ENCODE peak calls at places on chromosome 14, in nine cellular contexts. One of them, this sample, is unnamed.
A peak's percentile ranks its signal among the peaks of the same experiment; 100 is the strongest.

GRCh38 chr14:23561873-23562821 is 5.4 kb downstream of the AP1G2 start:
- DNase-seq in AG04450: no peak
- DNase-seq in BJ: no peak
- DNase-seq in GM06990: no peak
- DNase-seq in epithelial cell of esophagus: peak; percentile 44
- DNase-seq in ovary: no peak
- DNase-seq in suprapubic skin: no peak
- DNase-seq in IMR-90: no peak
- DNase-seq in fibroblast of lung: peak; percentile 54
- DNase-seq in this sample: no peak

GRCh38 chr14:105526781-105527380 is 498 bp downstream of the TMEM121 start:
- DNase-seq in fibroblast of lung: no peak
- DNase-seq in suprapubic skin: no peak
- DNase-seq in GM06990: no peak
- DNase-seq in AG04450: no peak
- DNase-seq in epithelial cell of esophagus: no peak
- DNase-seq in BJ: no peak
- DNase-seq in ovary: peak; percentile 48
- DNase-seq in IMR-90: no peak
- DNase-seq in this sample: no peak

GRCh38 chr14:28754209-28754985 is 12.2 kb upstream of the FOXG1 start:
- DNase-seq in BJ: no peak
- DNase-seq in AG04450: no peak
- DNase-seq in fibroblast of lung: peak; percentile 29
- DNase-seq in epithelial cell of esophagus: peak; percentile 60
- DNase-seq in ovary: no peak
- DNase-seq in GM06990: no peak
- DNase-seq in IMR-90: peak; percentile 48
- DNase-seq in suprapubic skin: no peak
- DNase-seq in this sample: peak; percentile 37

GRCh38 chr14:59268011-59268410 is 79.5 kb downstream of the DAAM1 start:
- DNase-seq in epithelial cell of esophagus: peak; percentile 82
- DNase-seq in GM06990: no peak
- DNase-seq in ovary: no peak
- DNase-seq in AG04450: no peak
- DNase-seq in IMR-90: no peak
- DNase-seq in suprapubic skin: no peak
- DNase-seq in BJ: no peak
- DNase-seq in fibroblast of lung: peak; percentile 62
- DNase-seq in this sample: no peak

GRCh38 chr14:55077155-55077554 is 25.7 kb downstream of the MAPK1IP1L start:
- DNase-seq in suprapubic skin: no peak
- DNase-seq in fibroblast of lung: peak; percentile 15
- DNase-seq in BJ: no peak
- DNase-seq in AG04450: no peak
- DNase-seq in IMR-90: no peak
- DNase-seq in ovary: no peak
- DNase-seq in epithelial cell of esophagus: peak; percentile 88
- DNase-seq in GM06990: no peak
- DNase-seq in this sample: no peak

GRCh38 chr14:41749425-41749824 is 142.7 kb downstream of the LRFN5 start:
- DNase-seq in fibroblast of lung: peak; percentile 1
- DNase-seq in ovary: no peak
- DNase-seq in IMR-90: no peak
- DNase-seq in suprapubic skin: no peak
- DNase-seq in AG04450: no peak
- DNase-seq in GM06990: no peak
- DNase-seq in epithelial cell of esophagus: no peak
- DNase-seq in BJ: no peak
- DNase-seq in this sample: no peak

GRCh38 chr14:35337557-35338255 is 45.5 kb downstream of the PSMA6 start:
- DNase-seq in suprapubic skin: no peak
- DNase-seq in ovary: no peak
- DNase-seq in epithelial cell of esophagus: peak; percentile 68
- DNase-seq in BJ: no peak
- DNase-seq in IMR-90: no peak
- DNase-seq in fibroblast of lung: no peak
- DNase-seq in AG04450: no peak
- DNase-seq in GM06990: no peak
- DNase-seq in this sample: no peak

GRCh38 chr14:74611672-74612345 is at the start of gene LTBP2:
- DNase-seq in IMR-90: peak; percentile 31
- DNase-seq in epithelial cell of esophagus: peak; percentile 27
- DNase-seq in GM06990: no peak
- DNase-seq in BJ: no peak
- DNase-seq in fibroblast of lung: peak; percentile 55
- DNase-seq in suprapubic skin: no peak
- DNase-seq in ovary: peak; percentile 49
- DNase-seq in AG04450: no peak
- DNase-seq in this sample: no peak

GRCh38 chr14:77059276-77059934 is 30.9 kb upstream of the IRF2BPL start:
- DNase-seq in ovary: no peak
- DNase-seq in epithelial cell of esophagus: peak; percentile 79
- DNase-seq in suprapubic skin: peak; percentile 88
- DNase-seq in AG04450: no peak
- DNase-seq in fibroblast of lung: peak; percentile 97
- DNase-seq in BJ: peak; percentile 67
- DNase-seq in IMR-90: peak; percentile 91
- DNase-seq in GM06990: no peak
- DNase-seq in this sample: peak; percentile 95

GRCh38 chr14:73829526-73830431 is 21.9 kb upstream of the PTGR2 start:
- DNase-seq in ovary: no peak
- DNase-seq in AG04450: peak; percentile 23
- DNase-seq in GM06990: peak; percentile 52
- DNase-seq in IMR-90: peak; percentile 76
- DNase-seq in fibroblast of lung: peak; percentile 93
- DNase-seq in suprapubic skin: no peak
- DNase-seq in BJ: no peak
- DNase-seq in epithelial cell of esophagus: peak; percentile 82
- DNase-seq in this sample: no peak

GRCh38 chr14:77914073-77914721 is 114.3 kb downstream of the ADCK1 start:
- DNase-seq in ovary: no peak
- DNase-seq in AG04450: no peak
- DNase-seq in epithelial cell of esophagus: no peak
- DNase-seq in IMR-90: no peak
- DNase-seq in GM06990: no peak
- DNase-seq in suprapubic skin: no peak
- DNase-seq in BJ: no peak
- DNase-seq in fibroblast of lung: no peak
- DNase-seq in this sample: no peak

GRCh38 chr14:92688434-92689375 is 59.7 kb downstream of the LGMN start:
- DNase-seq in epithelial cell of esophagus: no peak
- DNase-seq in IMR-90: no peak
- DNase-seq in ovary: no peak
- DNase-seq in suprapubic skin: no peak
- DNase-seq in AG04450: no peak
- DNase-seq in fibroblast of lung: no peak
- DNase-seq in GM06990: no peak
- DNase-seq in BJ: no peak
- DNase-seq in this sample: no peak

GRCh38 chr14:74792249-74793039 is 29.3 kb downstream of the YLPM1 start:
- DNase-seq in AG04450: no peak
- DNase-seq in fibroblast of lung: peak; percentile 31
- DNase-seq in epithelial cell of esophagus: no peak
- DNase-seq in suprapubic skin: no peak
- DNase-seq in GM06990: no peak
- DNase-seq in ovary: no peak
- DNase-seq in IMR-90: peak; percentile 15
- DNase-seq in BJ: no peak
- DNase-seq in this sample: no peak

GRCh38 chr14:22266141-22266442 is 322.9 kb downstream of the DAD1 start:
- DNase-seq in GM06990: no peak
- DNase-seq in suprapubic skin: no peak
- DNase-seq in ovary: no peak
- DNase-seq in fibroblast of lung: peak; percentile 26
- DNase-seq in AG04450: no peak
- DNase-seq in IMR-90: peak; percentile 18
- DNase-seq in BJ: no peak
- DNase-seq in epithelial cell of esophagus: peak; percentile 77
- DNase-seq in this sample: no peak

GRCh38 chr14:69259531-69260245 is at the start of gene GALNT16:
- DNase-seq in epithelial cell of esophagus: peak; percentile 22
- DNase-seq in IMR-90: peak; percentile 12
- DNase-seq in ovary: no peak
- DNase-seq in GM06990: peak; percentile 29
- DNase-seq in fibroblast of lung: peak; percentile 42
- DNase-seq in BJ: no peak
- DNase-seq in AG04450: no peak
- DNase-seq in suprapubic skin: no peak
- DNase-seq in this sample: no peak

DNA sequence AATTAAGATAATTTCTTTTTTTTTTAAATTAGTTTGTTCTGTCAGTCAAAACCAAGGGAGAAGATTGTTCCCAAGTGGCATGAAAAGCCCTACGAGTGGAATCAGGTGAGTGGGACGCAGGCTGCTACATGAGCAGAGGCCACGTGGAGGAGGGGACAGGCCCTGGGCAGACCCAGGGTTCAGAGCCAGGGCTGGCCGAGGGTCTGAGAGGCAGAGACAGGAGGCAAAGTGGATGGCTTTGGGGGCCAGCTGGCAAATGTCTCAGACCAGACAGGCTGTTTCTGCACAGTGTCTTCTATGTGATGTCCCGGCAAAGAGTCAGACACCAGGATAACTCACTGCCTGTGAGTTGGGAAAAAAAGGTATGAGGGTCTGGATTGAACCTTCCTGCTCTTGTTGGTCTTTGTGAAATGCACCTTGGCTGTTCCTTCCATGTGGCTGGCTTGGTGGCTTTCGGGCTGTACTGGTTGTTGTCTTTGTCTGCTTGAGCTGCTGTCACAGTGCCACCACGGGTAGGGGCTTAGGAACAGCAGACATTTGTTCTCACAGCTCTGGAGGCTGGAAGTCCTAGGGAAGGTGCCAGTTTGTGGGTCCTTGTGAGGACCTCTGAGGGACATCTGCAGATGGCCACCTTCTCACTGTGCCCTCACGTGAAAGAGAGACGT is 35.8 kb upstream of the ASPG start:
- DNase-seq in BJ: no peak
- DNase-seq in suprapubic skin: no peak
- DNase-seq in epithelial cell of esophagus: no peak
- DNase-seq in fibroblast of lung: no peak
- DNase-seq in ovary: no peak
- DNase-seq in AG04450: no peak
- DNase-seq in IMR-90: no peak
- DNase-seq in GM06990: no peak
- DNase-seq in this sample: no peak
- H3K4me3 ChIP-seq in BJ: no peak overlapping the region
- H3K4me3 ChIP-seq in suprapubic skin: no peak overlapping the region
- H3K4me3 ChIP-seq in epithelial cell of esophagus: no peak overlapping the region
- H3K4me3 ChIP-seq in fibroblast of lung: no peak overlapping the region
- H3K4me3 ChIP-seq in ovary: no peak overlapping the region
- H3K4me3 ChIP-seq in AG04450: no peak overlapping the region
- H3K4me3 ChIP-seq in IMR-90: no peak overlapping the region
- H3K4me3 ChIP-seq in GM06990: no peak overlapping the region
- H3K4me3 ChIP-seq in this sample: no peak overlapping the region

GRCh38 chr14:99899578-99900178 is 106.5 kb downstream of the EML1 start:
- DNase-seq in BJ: no peak
- DNase-seq in fibroblast of lung: peak; percentile 13
- DNase-seq in suprapubic skin: no peak
- DNase-seq in epithelial cell of esophagus: peak; percentile 32
- DNase-seq in GM06990: no peak
- DNase-seq in AG04450: no peak
- DNase-seq in IMR-90: peak; percentile 47
- DNase-seq in ovary: no peak
- DNase-seq in this sample: no peak
- TF ChIP-seq CTCF in BJ: peak; percentile 49
- TF ChIP-seq CTCF in fibroblast of lung: peak; percentile 53
- TF ChIP-seq CTCF in suprapubic skin: peak; percentile 57
- TF ChIP-seq CTCF in epithelial cell of esophagus: peak; percentile 31
- TF ChIP-seq CTCF in GM06990: peak; percentile 48
- TF ChIP-seq CTCF in AG04450: peak; percentile 59
- TF ChIP-seq CTCF in IMR-90: peak; percentile 56
- TF ChIP-seq CTCF in ovary: no peak
- TF ChIP-seq CTCF in this sample: peak; percentile 40

GRCh38 chr14:70652871-70653270 is 11.2 kb downstream of the TTC9 start:
- DNase-seq in epithelial cell of esophagus: no peak
- DNase-seq in BJ: no peak
- DNase-seq in suprapubic skin: no peak
- DNase-seq in fibroblast of lung: no peak
- DNase-seq in GM06990: no peak
- DNase-seq in IMR-90: no peak
- DNase-seq in ovary: no peak
- DNase-seq in AG04450: no peak
- DNase-seq in this sample: peak; percentile 44

GRCh38 chr14:70653662-70654061 is 11.9 kb downstream of the TTC9 start:
- DNase-seq in epithelial cell of esophagus: no peak
- DNase-seq in ovary: no peak
- DNase-seq in AG04450: no peak
- DNase-seq in IMR-90: no peak
- DNase-seq in fibroblast of lung: no peak
- DNase-seq in BJ: no peak
- DNase-seq in suprapubic skin: no peak
- DNase-seq in GM06990: no peak
- DNase-seq in this sample: no peak

GRCh38 chr14:70654609-70655008 is 12.9 kb downstream of the TTC9 start:
- DNase-seq in ovary: no peak
- DNase-seq in fibroblast of lung: peak; percentile 20
- DNase-seq in IMR-90: no peak
- DNase-seq in GM06990: peak; percentile 64
- DNase-seq in AG04450: no peak
- DNase-seq in BJ: no peak
- DNase-seq in epithelial cell of esophagus: no peak
- DNase-seq in suprapubic skin: no peak
- DNase-seq in this sample: no peak

GRCh38 chr14:70658899-70659298 is 17.2 kb downstream of the TTC9 start:
- DNase-seq in GM06990: no peak
- DNase-seq in BJ: no peak
- DNase-seq in AG04450: no peak
- DNase-seq in IMR-90: no peak
- DNase-seq in ovary: no peak
- DNase-seq in epithelial cell of esophagus: no peak
- DNase-seq in suprapubic skin: no peak
- DNase-seq in fibroblast of lung: no peak
- DNase-seq in this sample: no peak

GRCh38 chr14:70655110-70655826 is 13.6 kb downstream of the TTC9 start:
- DNase-seq in AG04450: no peak
- DNase-seq in ovary: no peak
- DNase-seq in epithelial cell of esophagus: no peak
- DNase-seq in GM06990: peak; percentile 81
- DNase-seq in suprapubic skin: no peak
- DNase-seq in IMR-90: no peak
- DNase-seq in fibroblast of lung: no peak
- DNase-seq in BJ: no peak
- DNase-seq in this sample: no peak
- H3K4me3 ChIP-seq in AG04450: no peak overlapping the region
- H3K4me3 ChIP-seq in ovary: no peak overlapping the region
- H3K4me3 ChIP-seq in epithelial cell of esophagus: no peak overlapping the region
- H3K4me3 ChIP-seq in GM06990: peak overlapping the region; percentile 44
- H3K4me3 ChIP-seq in suprapubic skin: no peak overlapping the region
- H3K4me3 ChIP-seq in IMR-90: no peak overlapping the region
- H3K4me3 ChIP-seq in fibroblast of lung: no peak overlapping the region
- H3K4me3 ChIP-seq in BJ: no peak overlapping the region
- H3K4me3 ChIP-seq in this sample: no peak overlapping the region

GRCh38 chr14:56412453-56413434 is 166.9 kb upstream of the TMEM260 start:
- DNase-seq in suprapubic skin: no peak
- DNase-seq in AG04450: no peak
- DNase-seq in fibroblast of lung: peak; percentile 16
- DNase-seq in BJ: no peak
- DNase-seq in ovary: no peak
- DNase-seq in GM06990: no peak
- DNase-seq in epithelial cell of esophagus: no peak
- DNase-seq in IMR-90: no peak
- DNase-seq in this sample: no peak
- TF ChIP-seq CTCF in suprapubic skin: no peak
- TF ChIP-seq CTCF in AG04450: no peak
- TF ChIP-seq CTCF in fibroblast of lung: no peak
- TF ChIP-seq CTCF in BJ: no peak
- TF ChIP-seq CTCF in ovary: no peak
- TF ChIP-seq CTCF in GM06990: no peak
- TF ChIP-seq CTCF in epithelial cell of esophagus: no peak
- TF ChIP-seq CTCF in IMR-90: no peak
- TF ChIP-seq CTCF in this sample: no peak

GRCh38 chr14:99644035-99644587 is 818 bp upstream of the HHIPL1 start:
- DNase-seq in ovary: no peak
- DNase-seq in BJ: no peak
- DNase-seq in suprapubic skin: no peak
- DNase-seq in AG04450: no peak
- DNase-seq in epithelial cell of esophagus: no peak
- DNase-seq in fibroblast of lung: no peak
- DNase-seq in IMR-90: no peak
- DNase-seq in GM06990: no peak
- DNase-seq in this sample: no peak
- H3K4me3 ChIP-seq in ovary: no peak overlapping the region
- H3K4me3 ChIP-seq in BJ: no peak overlapping the region
- H3K4me3 ChIP-seq in suprapubic skin: no peak overlapping the region
- H3K4me3 ChIP-seq in AG04450: no peak overlapping the region
- H3K4me3 ChIP-seq in epithelial cell of esophagus: no peak overlapping the region
- H3K4me3 ChIP-seq in fibroblast of lung: no peak overlapping the region
- H3K4me3 ChIP-seq in IMR-90: no peak overlapping the region
- H3K4me3 ChIP-seq in GM06990: no peak overlapping the region
- H3K4me3 ChIP-seq in this sample: no peak overlapping the region

This sample was measured in HFF-Myc.